ENCODE peak calls at places on chromosome 18, in nine cellular contexts. D is AG08396; J is SHP77; R is Daoy; S is T-helper 1 cell; Q is activated CD8-positive, alpha-beta memory T cell treated with anti-CD3 and anti-CD28 coated beads, Interleukin-2, amount 50 U/mL, for 48 hours; H is EL; Y is G401; F is hippocampal formation. I is an unnamed sample.

GRCh38 chr18:37464287-37464686 is 101.3 kb downstream of the CELF4 start:
- DNase-seq in D (no peak), J (no peak), R (no peak), S (no peak), Q (no peak), H (peak; percentile 37), Y (no peak), F (no peak), I (no peak)

GRCh38 chr18:62458868-62459716 is 63.7 kb upstream of the ZCCHC2 start:
- DNase-seq in D (no peak), J (no peak), R (no peak), S (no peak), Q (no peak), H (no peak), Y (no peak), F (no peak), I (no peak)

GRCh38 chr18:9673296-9674251 is 34.5 kb upstream of the RAB31 start:
- DNase-seq in D (peak; percentile 57), J (peak; percentile 36), R (peak; percentile 27), S (peak; percentile 12), Q (no peak), H (peak; percentile 76), Y (peak; percentile 34), F (no peak), I (peak; percentile 61)

GRCh38 chr18:66872277-66872676 is 268.4 kb upstream of the CDH19 start:
- DNase-seq in D (no peak), J (peak; percentile 38), R (no peak), S (no peak), Q (no peak), H (no peak), Y (peak; percentile 27), F (no peak), I (peak; percentile 0)

GRCh38 chr18:45774065-45774521 is 50.1 kb downstream of the SLC14A1 start:
- DNase-seq in D (no peak), J (no peak), R (peak; percentile 80), S (no peak), Q (no peak), H (peak; percentile 21), Y (no peak), F (no peak), I (no peak)

GRCh38 chr18:35807942-35808341 is 164.5 kb upstream of the RMP24 start:
- DNase-seq in D (no peak), J (no peak), R (no peak), S (no peak), Q (no peak), H (no peak), Y (peak; percentile 5), F (no peak), I (no peak)

GRCh38 chr18:36247036-36247435 is 50.5 kb upstream of the FHOD3 start:
- DNase-seq in D (no peak), J (no peak), R (no peak), S (no peak), Q (no peak), H (peak; percentile 74), Y (no peak), F (no peak), I (no peak)

GRCh38 chr18:808086-808485 is 4.0 kb downstream of the YES1 start:
- DNase-seq in D (peak; percentile 24), J (peak; percentile 38), R (no peak), S (no peak), Q (no peak), H (no peak), Y (no peak), F (no peak), I (no peak)

GRCh38 chr18:49305688-49306336 is 154.6 kb downstream of the DYM start:
- DNase-seq in D (no peak), J (no peak), R (no peak), S (no peak), Q (no peak), H (no peak), Y (no peak), F (no peak), I (no peak)

GRCh38 chr18:24016643-24017042 is 2.1 kb downstream of the TTC39C start:
- DNase-seq in D (no peak), J (no peak), R (no peak), S (no peak), Q (no peak), H (no peak), Y (peak; percentile 40), F (no peak), I (no peak)